ENCODE peak calls at places on chromosomes 1 and 21, in seven cellular contexts. L is H1, V is IMR-90, B is neuronal stem cell, P is mesendoderm, S is H9, W is trophoblast cell. T is an unnamed sample.

GRCh38 chr1:229563701-229564100 is 5.2 kb upstream of the ABCB10 start:
- DNase-seq in S (no peak), P (peak), W (peak), V (peak), L (no peak), B (no peak), T (peak)

GRCh38 chr1:50308883-50309282 is 114.4 kb downstream of the DMRTA2 start:
- DNase-seq in W (peak), B (peak), V (peak), L (peak), P (peak), S (peak), T (peak)

GRCh38 chr1:170741678-170742077 is 77.7 kb downstream of the PRRX1 start:
- DNase-seq in B (no peak), L (no peak), S (no peak), W (no peak), P (no peak), V (no peak), T (no peak)

GRCh38 chr1:84780000-84780716 is 89.9 kb upstream of the SSX2IP start:
- DNase-seq in L (no peak), W (no peak), B (no peak), V (peak), P (no peak), S (no peak), T (no peak)

GRCh38 chr1:7760245-7760644 is 10.9 kb upstream of the VAMP3 start:
- DNase-seq in S (no peak), V (no peak), L (no peak), W (no peak), P (no peak), B (no peak), T (peak)

GRCh38 chr1:54407201-54407956 is 1.2 kb upstream of the SSBP3 start:
- DNase-seq in B (peak), V (peak), S (peak), L (peak), W (peak), P (peak), T (peak)

GRCh38 chr1:22326931-22327330 is 124.7 kb upstream of the ZBTB40 start:
- DNase-seq in V (no peak), L (peak), W (no peak), P (no peak), S (peak), B (no peak), T (no peak)

GRCh38 chr1:58818075-58818474 is 34.2 kb upstream of the JUN start:
- DNase-seq in V (peak), L (no peak), B (no peak), W (no peak), P (no peak), S (no peak), T (peak)

GRCh38 chr1:8077602-8078001 is 51.5 kb upstream of the ERRFI1 start:
- DNase-seq in B (no peak), W (peak), L (no peak), V (no peak), P (no peak), S (no peak), T (no peak)

GRCh38 chr1:43267291-43267805 is 2.4 kb upstream of the TMEM125 start:
- DNase-seq in S (peak), W (peak), V (peak), L (no peak), B (no peak), P (peak), T (peak)
- H3K18ac ChIP-seq in S (no peak), W (no peak), V (no peak), L (no peak), B (peak), P (no peak), T (no peak)

DNA sequence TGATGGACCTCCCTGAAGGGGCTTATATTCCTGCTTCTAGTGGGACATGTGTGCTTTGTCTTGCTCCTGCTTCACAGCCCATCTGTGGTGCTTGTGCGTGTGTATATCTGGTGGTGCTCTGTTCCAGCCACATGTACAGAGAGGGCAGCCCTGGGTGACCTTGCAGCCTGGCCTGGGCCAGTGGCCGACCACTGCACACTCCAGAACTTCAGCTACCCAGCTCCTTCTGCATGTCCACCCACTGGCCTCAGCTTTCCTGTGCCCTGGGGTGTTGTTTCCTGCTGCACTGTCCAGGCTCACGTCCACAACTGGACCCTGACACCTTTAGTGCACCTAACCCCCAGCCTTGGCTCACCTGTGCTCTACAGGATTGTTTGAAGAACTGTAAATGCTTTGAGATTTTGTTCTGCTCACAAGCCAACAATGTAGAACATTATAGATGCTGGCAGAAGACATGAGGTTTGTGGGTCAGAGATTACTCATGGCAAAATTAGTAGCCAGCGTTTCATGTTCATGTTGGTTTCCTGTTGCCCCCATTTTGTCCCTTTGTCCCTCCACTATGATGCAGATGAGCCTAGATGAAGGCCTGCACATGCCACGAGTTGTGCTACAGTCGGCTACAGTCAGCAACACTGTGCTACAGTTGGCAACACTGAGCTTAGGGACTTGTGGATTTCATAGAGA is 5.3 kb upstream of the S100B start:
- DNase-seq in S (no peak), V (no peak), W (no peak), P (no peak), B (no peak), L (no peak), T (no peak)
- H3K18ac ChIP-seq in S (no peak), V (no peak), W (no peak), P (no peak), B (no peak), L (no peak), T (no peak)

DNA sequence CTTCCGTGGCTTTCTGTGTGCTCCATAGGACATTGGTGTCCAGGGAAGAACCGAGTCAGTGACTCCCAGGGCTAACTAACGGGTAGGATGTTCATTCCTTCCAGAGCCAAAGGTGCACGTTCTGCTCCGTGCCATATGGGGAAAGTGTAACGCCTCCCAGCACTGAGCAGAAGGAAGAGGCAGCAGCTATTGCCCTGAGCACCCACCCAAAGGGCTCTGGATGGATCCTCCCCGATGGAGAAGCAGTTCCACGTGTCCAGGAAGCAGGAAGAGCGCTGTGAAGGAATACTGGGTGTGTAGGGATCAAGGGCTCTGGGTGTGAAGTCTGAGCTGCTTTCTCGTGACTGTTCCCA is 3.8 kb upstream of the GABRD start:
- DNase-seq in W (no peak), L (no peak), V (no peak), P (no peak), S (no peak), B (no peak), T (no peak)
- H3K18ac ChIP-seq in W (no peak), L (no peak), V (no peak), P (no peak), S (no peak), B (no peak), T (no peak)

GRCh38 chr1:200793677-200794076 is 55.0 kb downstream of the CAMSAP2 start:
- DNase-seq in P (no peak), W (no peak), B (no peak), V (no peak), L (no peak), S (no peak), T (no peak)

GRCh38 chr1:200794506-200795065 is 55.9 kb downstream of the CAMSAP2 start:
- DNase-seq in L (no peak), P (no peak), V (peak), S (no peak), B (no peak), W (no peak), T (no peak)

GRCh38 chr1:200795151-200795550 is 56.5 kb downstream of the CAMSAP2 start:
- DNase-seq in B (no peak), P (no peak), L (no peak), V (peak), W (no peak), S (no peak), T (peak)
- H3K18ac ChIP-seq in B (no peak), P (no peak), L (no peak), V (no peak), W (no peak), S (no peak), T (no peak)

GRCh38 chr1:37661401-37661800 is 26.7 kb upstream of the RSPO1 start:
- DNase-seq in B (no peak), V (peak), S (no peak), W (peak), P (peak), L (no peak), T (no peak)
- H3K18ac ChIP-seq in B (peak), V (no peak), S (no peak), W (no peak), P (no peak), L (no peak), T (no peak)

GRCh38 chr1:113924473-113924872 is 4.7 kb upstream of the HIPK1 start:
- DNase-seq in W (no peak), P (no peak), B (no peak), V (no peak), S (no peak), L (no peak), T (no peak)
- H3K18ac ChIP-seq in W (no peak), P (no peak), B (no peak), V (no peak), S (no peak), L (no peak), T (no peak)

DNA sequence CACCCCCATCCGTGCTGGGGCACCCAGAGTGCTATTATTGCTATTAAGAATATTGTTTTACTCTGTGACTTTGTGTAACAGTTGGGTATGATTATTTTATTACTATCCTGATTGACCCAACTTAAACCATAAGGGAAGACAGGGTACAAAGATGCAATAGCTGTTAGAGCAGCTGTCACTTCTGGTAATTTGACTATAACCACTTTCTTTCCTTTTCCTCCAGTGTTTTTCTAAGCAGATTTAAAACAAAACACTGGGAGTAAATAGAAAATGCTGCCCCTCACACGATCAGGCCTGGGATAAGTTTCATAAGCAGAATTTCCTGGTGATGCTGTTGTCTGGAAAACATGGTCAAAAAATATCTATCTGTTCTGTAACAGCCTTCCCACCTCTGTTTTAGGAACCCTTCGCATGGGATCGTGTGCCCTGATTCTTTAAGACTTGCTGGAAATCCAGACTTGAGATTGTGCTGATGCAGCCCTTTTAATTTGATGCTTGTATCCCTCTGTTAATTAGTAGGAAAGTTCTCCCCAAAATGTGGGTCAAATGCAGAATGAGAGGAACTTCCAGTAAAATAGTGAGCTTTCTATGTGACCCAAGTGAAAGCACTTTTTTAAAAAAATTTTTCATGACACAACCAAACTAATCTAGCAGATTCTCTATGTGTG is 165.3 kb downstream of the FMN2 start:
- DNase-seq in B (no peak), P (no peak), W (no peak), L (no peak), S (no peak), V (no peak), T (no peak)
- H3K18ac ChIP-seq in B (no peak), P (no peak), W (no peak), L (no peak), S (no peak), V (peak), T (no peak)